ENCODE peak calls at places on chromosomes 4 and X, in nine cellular contexts. V is COLO829; O is dermis microvascular lymphatic vessel endothelial cell; U is A172; G is H1; J is CD4-positive, alpha-beta T cell; A is cardiac muscle cell; H is HuH-7; T is CD8-positive, alpha-beta memory T cell. S is an unnamed sample.

GRCh38 chrX:73940893-73941470 is 363.0 kb upstream of the ZCCHC13 start:
- DNase-seq in A (peak), U (no peak), O (no peak), J (no peak), T (no peak), V (no peak), H (no peak), G (no peak), S (no peak)

GRCh38 chr4:140875751-140876389 is 119.7 kb upstream of the TBC1D9 start:
- DNase-seq in H (no peak), V (peak), U (no peak), O (no peak), J (no peak), T (no peak), A (no peak), G (no peak), S (no peak)

GRCh38 chr4:102759835-102760644 is 728 bp downstream of the MANBA start:
- DNase-seq in A (peak), T (no peak), G (no peak), J (no peak), V (peak), H (no peak), O (no peak), U (peak), S (peak)

GRCh38 chr4:76179398-76180318 is 31.5 kb upstream of the NUP54 start:
- DNase-seq in U (peak), V (peak), J (peak), O (peak), A (peak), G (peak), T (peak), H (peak), S (peak)

GRCh38 chr4:3384771-3385701 is 56.7 kb upstream of the HGFAC start:
- DNase-seq in G (peak), A (no peak), O (no peak), T (no peak), J (no peak), U (no peak), H (no peak), V (no peak), S (no peak)

GRCh38 chr4:14446311-14446710 is 556.0 kb upstream of the CPEB2 start:
- DNase-seq in A (peak), V (peak), O (no peak), T (no peak), U (peak), H (no peak), G (no peak), J (no peak), S (peak)

GRCh38 chr4:19675172-19675811 is 576.4 kb upstream of the SLIT2 start:
- DNase-seq in G (no peak), A (peak), H (no peak), J (no peak), V (no peak), T (no peak), U (no peak), O (no peak), S (peak)

GRCh38 chr4:108926058-108926457 is 163.2 kb upstream of the ETNPPL start:
- DNase-seq in A (peak), H (no peak), T (no peak), V (peak), U (no peak), J (no peak), O (no peak), G (no peak), S (no peak)

GRCh38 chr4:180261346-180261745 is 1981.9 kb upstream of the TENM3 start:
- DNase-seq in T (no peak), U (no peak), J (no peak), A (no peak), H (no peak), O (no peak), V (no peak), G (no peak), S (no peak)

GRCh38 chr4:63717384-63717783 is 691.9 kb downstream of the TECRL start:
- DNase-seq in H (no peak), G (no peak), U (peak), J (no peak), A (peak), O (no peak), V (peak), T (no peak), S (no peak)

GRCh38 chr4:114980932-114981693 is 132.3 kb downstream of the NDST4 start:
- DNase-seq in V (peak), T (no peak), A (no peak), O (no peak), G (no peak), U (no peak), J (no peak), H (no peak), S (no peak)

S was measured in AG08396.